ENCODE peak calls at places on chromosomes 12 and 14, in four cellular contexts. One of them, this sample, is unnamed.

GRCh38 chr12:94566345-94566744 is 84.0 kb downstream of the TMCC3 start:
- DNase-seq in WTC11: no peak
- DNase-seq in HepG2: no peak
- DNase-seq in K562: no peak
- DNase-seq in this sample: no peak

GRCh38 chr12:51868821-51869489 is 18.9 kb upstream of the ANKRD33 start:
- DNase-seq in WTC11: peak; percentile 58
- DNase-seq in HepG2: no peak
- DNase-seq in K562: peak; percentile 18
- DNase-seq in this sample: no peak

GRCh38 chr12:80715850-80716249 is 862 bp upstream of the MYF5 start:
- DNase-seq in WTC11: no peak
- DNase-seq in HepG2: no peak
- DNase-seq in K562: no peak
- DNase-seq in this sample: no peak

GRCh38 chr14:50379563-50379962 is 17.1 kb downstream of the CDKL1 start:
- DNase-seq in WTC11: no peak
- DNase-seq in HepG2: no peak
- DNase-seq in K562: no peak
- DNase-seq in this sample: no peak

GRCh38 chr12:8662592-8662991 is at the start of gene MFAP5:
- DNase-seq in WTC11: no peak
- DNase-seq in HepG2: no peak
- DNase-seq in K562: no peak
- DNase-seq in this sample: no peak

GRCh38 chr14:28767239-28767850 is 758 bp downstream of the FOXG1 start:
- DNase-seq in WTC11: no peak
- DNase-seq in HepG2: no peak
- DNase-seq in K562: no peak
- DNase-seq in this sample: no peak

GRCh38 chr14:91317381-91318313 is 73.1 kb upstream of the GPR68 start:
- DNase-seq in WTC11: no peak
- DNase-seq in HepG2: no peak
- DNase-seq in K562: no peak
- DNase-seq in this sample: no peak

GRCh38 chr14:93462479-93462878 is 31.7 kb downstream of the UNC79 start:
- DNase-seq in WTC11: no peak
- DNase-seq in HepG2: no peak
- DNase-seq in K562: no peak
- DNase-seq in this sample: no peak

GRCh38 chr14:55438066-55438683 is 2.2 kb downstream of the TBPL2 start:
- DNase-seq in WTC11: no peak
- DNase-seq in HepG2: peak; percentile 55
- DNase-seq in K562: peak; percentile 55
- DNase-seq in this sample: peak; percentile 39

GRCh38 chr14:95614335-95614734 is 71.9 kb upstream of the TCL1B start:
- DNase-seq in WTC11: no peak
- DNase-seq in HepG2: no peak
- DNase-seq in K562: peak; percentile 3
- DNase-seq in this sample: no peak

GRCh38 chr14:100696017-100696416 is 30.7 kb upstream of the DLK1 start:
- DNase-seq in WTC11: no peak
- DNase-seq in HepG2: no peak
- DNase-seq in K562: no peak
- DNase-seq in this sample: no peak

GRCh38 chr12:52634266-52635056 is 16.1 kb upstream of the KRT73 start:
- DNase-seq in WTC11: no peak
- DNase-seq in HepG2: no peak
- DNase-seq in K562: no peak
- DNase-seq in this sample: no peak

GRCh38 chr12:64457923-64458322 is 6.0 kb downstream of the TBK1 start:
- DNase-seq in WTC11: no peak
- DNase-seq in HepG2: no peak
- DNase-seq in K562: no peak
- DNase-seq in this sample: no peak

GRCh38 chr12:52434096-52434733 is at the start of gene KRT75:
- DNase-seq in WTC11: no peak
- DNase-seq in HepG2: no peak
- DNase-seq in K562: no peak
- DNase-seq in this sample: no peak

GRCh38 chr12:86261142-86261541 is 5.0 kb upstream of the MGAT4C start:
- DNase-seq in WTC11: no peak
- DNase-seq in HepG2: no peak
- DNase-seq in K562: no peak
- DNase-seq in this sample: no peak

GRCh38 chr12:1054103-1054838 is 63.2 kb downstream of the ERC1 start:
- DNase-seq in WTC11: no peak
- DNase-seq in HepG2: peak; percentile 94
- DNase-seq in K562: no peak
- DNase-seq in this sample: no peak

GRCh38 chr14:50311337-50311973 is 574 bp downstream of the L2HGDH start:
- DNase-seq in WTC11: no peak
- DNase-seq in HepG2: peak; percentile 5
- DNase-seq in K562: peak; percentile 29
- DNase-seq in this sample: no peak

GRCh38 chr14:32399920-32400319 is 70.8 kb downstream of the AKAP6 start:
- DNase-seq in WTC11: no peak
- DNase-seq in HepG2: no peak
- DNase-seq in K562: no peak
- DNase-seq in this sample: no peak

GRCh38 chr14:61568572-61569011 is 126.7 kb upstream of the HIF1A start:
- DNase-seq in WTC11: peak; percentile 44
- DNase-seq in HepG2: no peak
- DNase-seq in K562: no peak
- DNase-seq in this sample: no peak

GRCh38 chr12:52631264-52631663 is 12.9 kb upstream of the KRT73 start:
- DNase-seq in WTC11: no peak
- DNase-seq in HepG2: no peak
- DNase-seq in K562: no peak
- DNase-seq in this sample: no peak

GRCh38 chr14:97705976-97706375 is 908.8 kb downstream of the VRK1 start:
- DNase-seq in WTC11: no peak
- DNase-seq in HepG2: no peak
- DNase-seq in K562: no peak
- DNase-seq in this sample: no peak

GRCh38 chr12:50302686-50303085 is 19.4 kb upstream of the LIMA1 start:
- DNase-seq in WTC11: no peak
- DNase-seq in HepG2: no peak
- DNase-seq in K562: no peak
- DNase-seq in this sample: no peak

GRCh38 chr12:111269688-111270087 is 99.2 kb downstream of the PHETA1 start:
- DNase-seq in WTC11: no peak
- DNase-seq in HepG2: no peak
- DNase-seq in K562: no peak
- DNase-seq in this sample: no peak

GRCh38 chr12:50224026-50224692 is 57.0 kb upstream of the CERS5 start:
- DNase-seq in WTC11: no peak
- DNase-seq in HepG2: peak; percentile 79
- DNase-seq in K562: no peak
- DNase-seq in this sample: no peak

GRCh38 chr12:117468016-117468415 is 106.6 kb upstream of the NOS1 start:
- DNase-seq in WTC11: no peak
- DNase-seq in HepG2: no peak
- DNase-seq in K562: no peak
- DNase-seq in this sample: no peak

GRCh38 chr14:94748667-94749347 is 21.1 kb downstream of the GSC start:
- DNase-seq in WTC11: peak; percentile 73
- DNase-seq in HepG2: peak; percentile 21
- DNase-seq in K562: peak; percentile 16
- DNase-seq in this sample: peak; percentile 61

GRCh38 chr12:117820216-117820907 is 148.4 kb downstream of the KSR2 start:
- DNase-seq in WTC11: no peak
- DNase-seq in HepG2: no peak
- DNase-seq in K562: no peak
- DNase-seq in this sample: no peak

GRCh38 chr12:125773033-125773432 is 707.8 kb downstream of the AACS start:
- DNase-seq in WTC11: peak; percentile 32
- DNase-seq in HepG2: peak; percentile 27
- DNase-seq in K562: peak; percentile 47
- DNase-seq in this sample: peak; percentile 60

GRCh38 chr14:100677925-100678765 is 48.5 kb upstream of the DLK1 start:
- DNase-seq in WTC11: no peak
- DNase-seq in HepG2: no peak
- DNase-seq in K562: peak; percentile 85
- DNase-seq in this sample: no peak

GRCh38 chr12:59708484-59708883 is 112.7 kb downstream of the SLC16A7 start:
- DNase-seq in WTC11: no peak
- DNase-seq in HepG2: no peak
- DNase-seq in K562: no peak
- DNase-seq in this sample: no peak
- TF ChIP-seq SP1 in WTC11: no peak
- TF ChIP-seq SP1 in HepG2: no peak
- TF ChIP-seq SP1 in K562: no peak
- TF ChIP-seq SP1 in this sample: no peak

DNA sequence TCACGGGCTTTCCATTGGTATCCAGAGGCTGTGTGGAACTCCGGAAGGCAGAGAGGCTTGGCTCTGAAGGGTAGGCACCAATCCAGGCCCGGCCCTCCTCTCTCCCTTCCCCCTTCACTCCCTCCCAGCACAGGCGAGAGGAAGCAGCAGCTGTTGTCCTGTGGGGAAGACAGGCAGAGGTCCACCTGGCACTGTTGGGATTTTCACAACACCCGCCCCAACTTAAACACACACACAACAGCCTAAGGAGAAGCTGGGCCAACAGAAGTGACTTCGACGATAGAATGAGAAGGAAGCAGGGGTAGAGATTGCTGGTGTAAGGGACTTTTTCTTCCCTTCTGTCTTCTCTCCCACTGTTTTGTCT is 3.1 kb upstream of the RNASE7 start:
- DNase-seq in WTC11: peak; percentile 68
- DNase-seq in HepG2: peak; percentile 73
- DNase-seq in K562: no peak
- DNase-seq in this sample: no peak
- TF ChIP-seq ELF4 in WTC11: no peak
- TF ChIP-seq ELF4 in HepG2: no peak
- TF ChIP-seq ELF4 in K562: no peak
- TF ChIP-seq ELF4 in this sample: no peak

GRCh38 chr12:56029666-56030293 is 8.9 kb downstream of the IKZF4 start:
- DNase-seq in WTC11: peak; percentile 50
- DNase-seq in HepG2: peak; percentile 71
- DNase-seq in K562: peak; percentile 75
- DNase-seq in this sample: peak; percentile 63
- TF ChIP-seq SP1 in WTC11: no peak
- TF ChIP-seq SP1 in HepG2: no peak
- TF ChIP-seq SP1 in K562: no peak
- TF ChIP-seq SP1 in this sample: no peak

GRCh38 chr12:75560167-75560566 is 48.8 kb upstream of the KRR1 start:
- DNase-seq in WTC11: no peak
- DNase-seq in HepG2: peak; percentile 68
- DNase-seq in K562: no peak
- DNase-seq in this sample: no peak
- TF ChIP-seq ELF4 in WTC11: no peak
- TF ChIP-seq ELF4 in HepG2: no peak
- TF ChIP-seq ELF4 in K562: no peak
- TF ChIP-seq ELF4 in this sample: no peak

This sample was measured in HEK293T.